ENCODE peak calls at places on chromosomes 1 and 21, in seven cellular contexts. One of them, this sample, is unnamed.
A peak's percentile ranks its signal among the peaks of the same experiment; 100 is the strongest.

GRCh38 chr1:47838562-47839459 is 158.4 kb downstream of the TRABD2B start:
- DNase-seq in stomach: peak; percentile 32
- DNase-seq in upper lobe of left lung: no peak
- DNase-seq in SK-N-SH: no peak
- DNase-seq in ovary: no peak
- DNase-seq in suprapubic skin: peak; percentile 48
- DNase-seq in tibial nerve: no peak
- DNase-seq in this sample: peak; percentile 34

GRCh38 chr1:220441211-220441610 is 86.7 kb upstream of the MARK1 start:
- DNase-seq in suprapubic skin: no peak
- DNase-seq in stomach: no peak
- DNase-seq in tibial nerve: no peak
- DNase-seq in upper lobe of left lung: no peak
- DNase-seq in ovary: no peak
- DNase-seq in SK-N-SH: no peak
- DNase-seq in this sample: no peak

GRCh38 chr1:206911064-206911663 is 10.6 kb downstream of the FCMR start:
- DNase-seq in upper lobe of left lung: peak; percentile 38
- DNase-seq in suprapubic skin: no peak
- DNase-seq in SK-N-SH: peak; percentile 77
- DNase-seq in stomach: no peak
- DNase-seq in ovary: peak; percentile 34
- DNase-seq in tibial nerve: peak; percentile 73
- DNase-seq in this sample: no peak

GRCh38 chr1:76668046-76668445 is 199.2 kb upstream of the ST6GALNAC5 start:
- DNase-seq in ovary: no peak
- DNase-seq in upper lobe of left lung: no peak
- DNase-seq in tibial nerve: no peak
- DNase-seq in stomach: no peak
- DNase-seq in suprapubic skin: no peak
- DNase-seq in SK-N-SH: no peak
- DNase-seq in this sample: no peak

GRCh38 chr1:89457046-89457445 is 67.6 kb upstream of the LRRC8B start:
- DNase-seq in stomach: no peak
- DNase-seq in upper lobe of left lung: no peak
- DNase-seq in SK-N-SH: no peak
- DNase-seq in tibial nerve: no peak
- DNase-seq in ovary: no peak
- DNase-seq in suprapubic skin: no peak
- DNase-seq in this sample: no peak

GRCh38 chr21:31248598-31248997 is 95.5 kb downstream of the TIAM1 start:
- DNase-seq in suprapubic skin: no peak
- DNase-seq in stomach: no peak
- DNase-seq in upper lobe of left lung: no peak
- DNase-seq in SK-N-SH: no peak
- DNase-seq in ovary: no peak
- DNase-seq in tibial nerve: no peak
- DNase-seq in this sample: no peak

GRCh38 chr1:185837711-185838110 is 103.5 kb downstream of the HMCN1 start:
- DNase-seq in suprapubic skin: no peak
- DNase-seq in tibial nerve: no peak
- DNase-seq in ovary: no peak
- DNase-seq in stomach: no peak
- DNase-seq in SK-N-SH: no peak
- DNase-seq in upper lobe of left lung: no peak
- DNase-seq in this sample: no peak

GRCh38 chr1:36585760-36586072 is 103.0 kb upstream of the CSF3R start:
- DNase-seq in upper lobe of left lung: no peak
- DNase-seq in suprapubic skin: no peak
- DNase-seq in stomach: no peak
- DNase-seq in tibial nerve: no peak
- DNase-seq in SK-N-SH: no peak
- DNase-seq in ovary: no peak
- DNase-seq in this sample: no peak

GRCh38 chr1:112759228-112759627 is 44.1 kb upstream of the PPM1J start:
- DNase-seq in stomach: no peak
- DNase-seq in SK-N-SH: no peak
- DNase-seq in ovary: no peak
- DNase-seq in upper lobe of left lung: no peak
- DNase-seq in suprapubic skin: no peak
- DNase-seq in tibial nerve: no peak
- DNase-seq in this sample: no peak

GRCh38 chr1:26897351-26897750 is 2.9 kb downstream of the GPATCH3 start:
- DNase-seq in SK-N-SH: no peak
- DNase-seq in tibial nerve: no peak
- DNase-seq in stomach: no peak
- DNase-seq in ovary: no peak
- DNase-seq in suprapubic skin: no peak
- DNase-seq in upper lobe of left lung: no peak
- DNase-seq in this sample: no peak

GRCh38 chr1:26900815-26901511 is 696 bp upstream of the GPATCH3 start:
- DNase-seq in upper lobe of left lung: no peak
- DNase-seq in tibial nerve: no peak
- DNase-seq in ovary: no peak
- DNase-seq in stomach: no peak
- DNase-seq in SK-N-SH: no peak
- DNase-seq in suprapubic skin: no peak
- DNase-seq in this sample: no peak

GRCh38 chr1:26894263-26894662 is 4.2 kb upstream of the GPN2 start:
- DNase-seq in suprapubic skin: no peak
- DNase-seq in upper lobe of left lung: no peak
- DNase-seq in tibial nerve: no peak
- DNase-seq in SK-N-SH: no peak
- DNase-seq in ovary: no peak
- DNase-seq in stomach: no peak
- DNase-seq in this sample: no peak

GRCh38 chr1:26900001-26900814 is at the start of gene GPATCH3:
- DNase-seq in tibial nerve: peak; percentile 96
- DNase-seq in upper lobe of left lung: peak; percentile 91
- DNase-seq in suprapubic skin: peak; percentile 96
- DNase-seq in ovary: peak; percentile 96
- DNase-seq in SK-N-SH: peak; percentile 90
- DNase-seq in stomach: peak; percentile 95
- DNase-seq in this sample: peak; percentile 93
- TF ChIP-seq EP300 in tibial nerve: peak; percentile 90
- TF ChIP-seq EP300 in upper lobe of left lung: no peak
- TF ChIP-seq EP300 in suprapubic skin: no peak
- TF ChIP-seq EP300 in ovary: no peak
- TF ChIP-seq EP300 in SK-N-SH: no peak
- TF ChIP-seq EP300 in stomach: no peak
- TF ChIP-seq EP300 in this sample: no peak

DNA sequence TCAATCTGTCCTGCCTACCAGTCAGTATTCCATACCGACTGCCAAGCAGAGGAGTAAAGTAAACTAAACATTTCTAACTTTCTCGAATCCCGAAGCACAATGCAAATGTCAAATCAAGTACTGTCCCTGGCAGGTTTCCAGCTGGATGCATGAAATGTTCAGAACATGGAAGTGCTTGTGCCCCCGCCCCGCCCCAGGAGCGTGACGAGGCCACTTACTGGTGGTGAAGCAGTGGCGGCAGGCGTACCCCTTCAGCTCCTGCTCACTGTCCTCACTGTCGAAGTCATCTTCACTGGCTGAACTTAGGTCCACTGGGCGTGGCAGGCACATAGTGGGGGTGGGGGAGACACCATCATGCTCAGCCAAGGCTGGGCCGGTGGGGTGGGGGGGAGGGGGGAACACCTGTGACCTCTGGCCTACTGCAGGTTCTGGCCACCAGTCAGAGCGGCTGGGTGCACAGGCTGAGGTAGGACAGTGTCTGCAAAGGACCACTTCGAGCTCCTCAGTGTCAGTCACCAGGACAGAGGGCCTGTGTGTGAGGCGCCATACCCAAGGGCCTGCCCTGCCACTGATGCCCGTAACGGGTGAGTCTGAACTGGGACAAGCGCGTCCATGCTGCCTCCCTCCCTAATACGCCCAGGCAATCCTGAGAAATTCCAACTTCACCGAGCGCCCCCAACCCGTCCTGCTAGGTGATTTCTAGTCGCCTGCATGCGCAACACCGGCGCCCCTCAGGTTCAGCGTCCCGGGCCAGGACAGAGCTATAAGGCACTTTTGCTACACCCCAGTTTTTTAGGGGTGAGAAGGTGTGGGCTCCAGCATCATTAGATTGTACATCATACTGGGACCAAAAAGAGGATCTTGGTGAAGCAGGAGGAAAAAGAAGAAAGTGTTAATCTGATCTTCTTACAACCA is 46.9 kb downstream of the SLC45A1 start:
- DNase-seq in upper lobe of left lung: peak; percentile 82
- DNase-seq in stomach: no peak
- DNase-seq in tibial nerve: no peak
- DNase-seq in ovary: no peak
- DNase-seq in suprapubic skin: peak; percentile 72
- DNase-seq in SK-N-SH: no peak
- DNase-seq in this sample: peak; percentile 47
- TF ChIP-seq EP300 in upper lobe of left lung: peak; percentile 47
- TF ChIP-seq EP300 in stomach: no peak
- TF ChIP-seq EP300 in tibial nerve: peak; percentile 60
- TF ChIP-seq EP300 in ovary: no peak
- TF ChIP-seq EP300 in suprapubic skin: no peak
- TF ChIP-seq EP300 in SK-N-SH: no peak
- TF ChIP-seq EP300 in this sample: no peak

GRCh38 chr1:155962599-155963211 is 15.6 kb downstream of the ARHGEF2 start:
- DNase-seq in stomach: peak; percentile 62
- DNase-seq in SK-N-SH: no peak
- DNase-seq in upper lobe of left lung: peak; percentile 66
- DNase-seq in ovary: peak; percentile 42
- DNase-seq in tibial nerve: peak; percentile 52
- DNase-seq in suprapubic skin: no peak
- DNase-seq in this sample: peak; percentile 38
- TF ChIP-seq EP300 in stomach: no peak
- TF ChIP-seq EP300 in SK-N-SH: no peak
- TF ChIP-seq EP300 in upper lobe of left lung: no peak
- TF ChIP-seq EP300 in ovary: no peak
- TF ChIP-seq EP300 in tibial nerve: no peak
- TF ChIP-seq EP300 in suprapubic skin: no peak
- TF ChIP-seq EP300 in this sample: no peak

DNA sequence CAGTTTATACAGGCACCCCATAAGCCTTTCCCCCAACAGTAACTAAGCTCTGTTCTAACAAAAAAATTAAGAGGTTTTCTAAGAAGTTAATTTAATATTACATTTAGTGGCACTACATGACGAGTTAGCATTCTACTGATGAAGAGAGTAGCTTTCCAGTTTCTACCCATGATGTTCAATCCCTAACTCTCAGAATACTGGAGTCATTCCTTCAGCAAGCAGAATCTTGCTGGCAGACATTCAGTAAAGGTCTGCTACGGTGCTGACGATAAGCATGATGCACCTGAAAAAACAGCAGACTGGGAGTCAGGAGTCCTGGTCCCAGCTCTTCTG is 24.5 kb downstream of the SRSF4 start:
- DNase-seq in stomach: no peak
- DNase-seq in tibial nerve: no peak
- DNase-seq in SK-N-SH: no peak
- DNase-seq in ovary: no peak
- DNase-seq in upper lobe of left lung: no peak
- DNase-seq in suprapubic skin: no peak
- DNase-seq in this sample: no peak
- TF ChIP-seq EP300 in stomach: no peak
- TF ChIP-seq EP300 in tibial nerve: no peak
- TF ChIP-seq EP300 in SK-N-SH: no peak
- TF ChIP-seq EP300 in ovary: no peak
- TF ChIP-seq EP300 in upper lobe of left lung: no peak
- TF ChIP-seq EP300 in suprapubic skin: no peak
- TF ChIP-seq EP300 in this sample: no peak

DNA sequence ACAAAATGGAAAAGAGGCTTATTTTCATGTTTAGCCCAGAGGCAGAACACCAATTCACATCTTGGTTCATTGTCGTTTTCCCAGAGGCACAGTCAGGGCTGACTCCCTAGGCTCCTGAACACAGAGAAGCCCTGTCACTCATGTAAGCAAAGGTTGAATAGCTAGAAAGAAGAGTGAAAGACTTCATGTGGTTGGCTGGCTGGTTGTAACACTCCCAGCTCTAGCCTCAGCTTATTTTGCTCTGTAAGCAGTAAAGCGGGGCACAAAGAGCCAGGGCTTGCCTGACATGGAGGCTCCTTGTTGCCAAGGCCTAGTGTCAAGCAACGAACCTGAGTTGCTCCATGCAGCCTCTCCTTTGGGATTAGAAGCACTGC is 148.3 kb downstream of the TSEN15 start:
- DNase-seq in SK-N-SH: no peak
- DNase-seq in upper lobe of left lung: no peak
- DNase-seq in ovary: no peak
- DNase-seq in suprapubic skin: no peak
- DNase-seq in stomach: no peak
- DNase-seq in tibial nerve: no peak
- DNase-seq in this sample: no peak
- TF ChIP-seq EP300 in SK-N-SH: no peak
- TF ChIP-seq EP300 in upper lobe of left lung: no peak
- TF ChIP-seq EP300 in ovary: no peak
- TF ChIP-seq EP300 in suprapubic skin: no peak
- TF ChIP-seq EP300 in stomach: no peak
- TF ChIP-seq EP300 in tibial nerve: no peak
- TF ChIP-seq EP300 in this sample: no peak

GRCh38 chr1:180175291-180175690 is 20.6 kb downstream of the QSOX1 start:
- DNase-seq in ovary: no peak
- DNase-seq in SK-N-SH: no peak
- DNase-seq in stomach: no peak
- DNase-seq in suprapubic skin: peak; percentile 19
- DNase-seq in upper lobe of left lung: no peak
- DNase-seq in tibial nerve: no peak
- DNase-seq in this sample: no peak
- TF ChIP-seq EP300 in ovary: no peak
- TF ChIP-seq EP300 in SK-N-SH: no peak
- TF ChIP-seq EP300 in stomach: no peak
- TF ChIP-seq EP300 in suprapubic skin: no peak
- TF ChIP-seq EP300 in upper lobe of left lung: no peak
- TF ChIP-seq EP300 in tibial nerve: no peak
- TF ChIP-seq EP300 in this sample: no peak

DNA sequence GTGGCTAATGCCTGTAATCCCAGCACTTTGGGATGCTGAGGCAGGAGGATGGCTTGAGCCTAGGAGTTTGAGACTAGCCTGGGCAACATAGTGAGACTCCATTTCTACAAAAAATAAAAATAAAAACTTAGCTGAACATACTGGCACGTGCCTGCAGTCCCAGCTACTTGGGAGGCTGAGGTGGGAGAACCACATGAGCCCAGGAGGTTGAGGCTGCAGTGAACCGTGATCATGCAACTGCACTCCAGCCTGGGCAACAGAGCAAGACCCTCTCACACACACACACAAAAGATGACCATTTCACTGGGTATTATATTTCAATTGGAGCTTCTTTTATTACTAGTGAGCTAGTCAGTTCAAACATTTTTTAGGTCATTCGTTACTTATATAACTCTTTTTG is 116.9 kb upstream of the SLC35F3 start:
- DNase-seq in tibial nerve: no peak
- DNase-seq in upper lobe of left lung: no peak
- DNase-seq in suprapubic skin: no peak
- DNase-seq in stomach: no peak
- DNase-seq in SK-N-SH: no peak
- DNase-seq in ovary: no peak
- DNase-seq in this sample: no peak
- TF ChIP-seq EP300 in tibial nerve: no peak
- TF ChIP-seq EP300 in upper lobe of left lung: no peak
- TF ChIP-seq EP300 in suprapubic skin: no peak
- TF ChIP-seq EP300 in stomach: no peak
- TF ChIP-seq EP300 in SK-N-SH: no peak
- TF ChIP-seq EP300 in ovary: no peak
- TF ChIP-seq EP300 in this sample: no peak

GRCh38 chr1:154791292-154792278 is 78.5 kb downstream of the KCNN3 start:
- DNase-seq in stomach: peak; percentile 50
- DNase-seq in tibial nerve: no peak
- DNase-seq in ovary: no peak
- DNase-seq in suprapubic skin: no peak
- DNase-seq in upper lobe of left lung: peak; percentile 30
- DNase-seq in SK-N-SH: no peak
- DNase-seq in this sample: peak; percentile 70
- TF ChIP-seq EP300 in stomach: no peak
- TF ChIP-seq EP300 in tibial nerve: no peak
- TF ChIP-seq EP300 in ovary: no peak
- TF ChIP-seq EP300 in suprapubic skin: no peak
- TF ChIP-seq EP300 in upper lobe of left lung: no peak
- TF ChIP-seq EP300 in SK-N-SH: no peak
- TF ChIP-seq EP300 in this sample: no peak

GRCh38 chr21:33924079-33924765 is 8.6 kb upstream of the ATP5PO start:
- DNase-seq in SK-N-SH: peak; percentile 79
- DNase-seq in upper lobe of left lung: peak; percentile 90
- DNase-seq in suprapubic skin: peak; percentile 91
- DNase-seq in tibial nerve: peak; percentile 94
- DNase-seq in stomach: peak; percentile 94
- DNase-seq in ovary: peak; percentile 91
- DNase-seq in this sample: peak; percentile 94
- TF ChIP-seq EP300 in SK-N-SH: no peak
- TF ChIP-seq EP300 in upper lobe of left lung: no peak
- TF ChIP-seq EP300 in suprapubic skin: no peak
- TF ChIP-seq EP300 in tibial nerve: peak; percentile 81
- TF ChIP-seq EP300 in stomach: no peak
- TF ChIP-seq EP300 in ovary: no peak
- TF ChIP-seq EP300 in this sample: no peak

This sample was measured in transverse colon.